ENCODE peak calls at places on chromosomes 13 and 19, in six cellular contexts. Y is RWPE2, S is SK-N-SH, K is ascending aorta, V is AG09309, L is astrocyte of the cerebellum. D is an unnamed sample.

GRCh38 chr13:78758549-78758948 is 99.6 kb upstream of the OBI1 start:
- DNase-seq in S (no peak), Y (no peak), K (no peak), V (no peak), L (no peak), D (no peak)

GRCh38 chr13:38759390-38759789 is 72.5 kb downstream of the FREM2 start:
- DNase-seq in S (no peak), L (no peak), K (no peak), V (no peak), Y (no peak), D (no peak)

GRCh38 chr19:8569066-8569761 is 8.0 kb downstream of the MYO1F start:
- DNase-seq in K (peak; percentile 41), S (no peak), Y (no peak), L (peak; percentile 85), V (peak; percentile 90), D (peak; percentile 84)

GRCh38 chr19:52190679-52191293 is 934 bp downstream of the PPP2R1A start:
- DNase-seq in L (peak; percentile 15), S (peak; percentile 56), Y (no peak), V (no peak), K (no peak), D (no peak)

GRCh38 chr19:13163609-13164364 is 13.6 kb downstream of the IER2 start:
- DNase-seq in V (no peak), S (peak; percentile 94), L (no peak), Y (peak; percentile 87), K (peak; percentile 55), D (peak; percentile 41)

GRCh38 chr19:42075616-42076374 is at the start of gene ZNF574:
- DNase-seq in K (peak; percentile 96), Y (peak; percentile 99), L (peak; percentile 99), S (peak; percentile 97), V (peak; percentile 97), D (peak; percentile 99)

GRCh38 chr19:18605546-18606280 is 886 bp downstream of the CRLF1 start:
- DNase-seq in L (no peak), V (no peak), K (no peak), S (peak; percentile 49), Y (peak; percentile 55), D (peak; percentile 49)

GRCh38 chr19:4401482-4402170 is 814 bp upstream of the CHAF1A start:
- DNase-seq in V (no peak), Y (no peak), K (no peak), L (no peak), S (no peak), D (no peak)

GRCh38 chr13:39051157-39051556 is 12.9 kb downstream of the NHLRC3 start:
- DNase-seq in Y (no peak), S (peak; percentile 21), L (peak; percentile 36), V (peak; percentile 8), K (no peak), D (peak; percentile 17)

GRCh38 chr13:92164822-92165221 is 766.4 kb downstream of the GPC5 start:
- DNase-seq in L (no peak), Y (no peak), S (no peak), K (no peak), V (no peak), D (no peak)

GRCh38 chr13:27258637-27259377 is 7.4 kb downstream of the RPL21 start:
- DNase-seq in V (no peak), S (no peak), Y (no peak), L (no peak), K (no peak), D (no peak)

GRCh38 chr13:110030394-110030928 is 244.1 kb upstream of the IRS2 start:
- DNase-seq in Y (no peak), L (no peak), K (no peak), V (no peak), S (no peak), D (no peak)

GRCh38 chr19:45793178-45793564 is 526 bp upstream of the DMWD start:
- DNase-seq in S (no peak), K (no peak), V (no peak), Y (no peak), L (no peak), D (no peak)

GRCh38 chr19:8577247-8577646 is at the start of gene MYO1F:
- DNase-seq in K (no peak), S (no peak), Y (no peak), L (no peak), V (no peak), D (peak; percentile 76)

GRCh38 chr13:113461022-113461751 is 7.9 kb upstream of the ADPRHL1 start:
- DNase-seq in V (no peak), L (no peak), K (no peak), Y (no peak), S (no peak), D (no peak)

DNA sequence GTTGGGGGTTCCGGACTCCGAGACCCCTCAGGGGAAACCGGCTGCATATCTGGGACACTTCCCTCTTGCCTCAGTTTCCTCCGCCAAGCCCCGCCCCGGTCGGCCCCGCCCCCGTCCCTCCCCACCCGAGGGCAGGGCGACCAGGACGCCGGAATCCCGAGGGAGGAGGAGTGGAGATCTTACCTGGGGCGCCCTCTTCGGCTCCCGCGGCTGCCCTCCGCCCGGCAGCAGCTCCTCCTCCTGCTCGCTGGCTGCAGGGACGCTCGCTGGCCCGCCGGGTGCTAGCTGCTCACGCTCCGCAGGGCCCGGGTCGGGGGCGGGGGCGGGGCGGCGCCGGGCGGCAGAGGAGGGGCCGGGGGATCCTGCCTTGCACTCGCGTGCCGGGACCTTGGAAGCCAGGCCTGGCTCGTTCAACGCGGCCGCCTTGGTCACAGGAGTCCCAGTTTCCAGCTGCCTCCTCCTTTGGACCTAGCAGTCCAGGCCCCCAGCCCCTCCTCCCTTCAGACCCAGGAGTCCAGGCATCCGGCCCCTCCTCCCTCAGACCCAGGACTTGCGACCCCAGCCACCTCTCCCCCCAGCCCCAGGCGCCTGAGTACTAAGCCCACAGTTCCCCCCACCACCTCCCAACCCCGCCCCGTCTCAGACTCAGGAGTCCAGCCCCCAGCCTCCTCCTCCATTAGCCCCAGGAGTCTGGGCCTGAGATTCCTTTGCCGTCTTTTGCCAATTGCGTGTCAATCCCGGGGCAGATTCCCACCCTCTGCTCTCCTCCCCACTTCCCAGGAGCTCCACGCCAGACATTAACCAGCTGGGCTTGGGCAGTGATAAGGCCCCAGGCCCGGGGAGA is at the start of gene NTF4:
- DNase-seq in S (peak; percentile 88), V (no peak), Y (peak; percentile 70), L (no peak), K (no peak), D (peak; percentile 49)
- TF ChIP-seq CTCF in S (no peak), V (no peak), Y (peak; percentile 18), L (no peak), K (no peak), D (no peak)

GRCh38 chr19:10419646-10420443 is 493 bp upstream of the PDE4A start:
- DNase-seq in L (no peak), K (no peak), Y (no peak), V (no peak), S (peak; percentile 62), D (peak; percentile 84)

GRCh38 chr19:10421240-10421948 is 1.1 kb downstream of the PDE4A start:
- DNase-seq in L (no peak), K (no peak), Y (no peak), S (no peak), V (no peak), D (peak; percentile 55)

GRCh38 chr19:10419200-10419645 is 1.1 kb upstream of the PDE4A start:
- DNase-seq in Y (no peak), S (peak; percentile 51), K (no peak), V (no peak), L (no peak), D (no peak)

GRCh38 chr19:10421981-10422461 is 1.7 kb downstream of the PDE4A start:
- DNase-seq in L (no peak), Y (no peak), V (no peak), K (no peak), S (no peak), D (peak; percentile 21)

DNA sequence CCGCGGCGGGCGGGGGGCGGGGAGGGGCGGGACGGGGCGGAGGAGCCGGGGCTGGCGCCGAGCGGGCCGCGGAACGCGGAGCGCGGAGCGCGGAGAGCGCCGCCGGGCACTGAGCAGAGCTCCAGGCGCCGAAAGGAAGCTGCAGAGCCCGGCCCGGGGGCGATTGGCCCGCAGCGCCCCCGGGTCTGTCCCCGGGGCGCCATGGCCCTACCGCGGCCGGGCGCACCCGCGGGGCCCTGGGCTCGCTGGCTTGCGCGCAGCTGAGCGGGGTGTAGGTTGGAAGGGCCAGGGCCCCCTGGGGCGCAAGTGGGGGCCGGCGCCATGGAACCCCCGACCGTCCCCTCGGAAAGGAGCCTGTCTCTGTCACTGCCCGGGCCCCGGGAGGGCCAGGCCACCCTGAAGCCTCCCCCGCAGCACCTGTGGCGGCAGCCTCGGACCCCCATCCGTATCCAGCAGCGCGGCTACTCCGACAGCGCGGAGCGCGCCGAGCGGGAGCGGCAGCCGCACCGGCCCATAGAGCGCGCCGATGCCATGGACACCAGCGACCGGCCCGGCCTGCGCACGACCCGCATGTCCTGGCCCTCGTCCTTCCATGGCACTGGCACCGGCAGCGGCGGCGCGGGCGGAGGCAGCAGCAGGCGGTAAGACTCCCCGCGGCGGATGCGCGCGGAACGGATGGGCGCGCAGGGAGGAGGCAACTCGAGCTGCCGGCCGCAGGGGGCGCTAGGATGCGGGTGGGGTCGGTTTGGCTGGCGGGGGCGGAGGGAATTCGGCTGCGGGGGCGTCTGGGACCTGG is at the start of gene PDE4A:
- DNase-seq in K (no peak), L (no peak), S (peak; percentile 73), Y (no peak), V (no peak), D (peak; percentile 71)
- TF ChIP-seq CTCF in K (no peak), L (no peak), S (peak; percentile 63), Y (peak; percentile 30), V (peak; percentile 50), D (peak; percentile 75)

GRCh38 chr13:43304449-43304848 is 281.1 kb downstream of the DNAJC15 start:
- DNase-seq in L (no peak), S (no peak), V (no peak), Y (no peak), K (no peak), D (no peak)

GRCh38 chr13:43301341-43301969 is 278.1 kb downstream of the DNAJC15 start:
- DNase-seq in Y (no peak), S (no peak), L (no peak), K (no peak), V (no peak), D (no peak)

GRCh38 chr13:43305416-43305815 is 282.0 kb downstream of the DNAJC15 start:
- DNase-seq in L (no peak), S (no peak), K (no peak), V (no peak), Y (no peak), D (no peak)

GRCh38 chr13:43304945-43305344 is 281.6 kb downstream of the DNAJC15 start:
- DNase-seq in L (no peak), S (peak; percentile 18), K (no peak), Y (no peak), V (no peak), D (no peak)

GRCh38 chr13:43303040-43303729 is 279.8 kb downstream of the DNAJC15 start:
- DNase-seq in L (peak; percentile 52), S (peak; percentile 79), V (no peak), K (no peak), Y (no peak), D (peak; percentile 19)
- TF ChIP-seq CTCF in L (peak; percentile 64), S (peak; percentile 64), V (peak; percentile 47), K (peak; percentile 53), Y (peak; percentile 23), D (peak; percentile 43)

DNA sequence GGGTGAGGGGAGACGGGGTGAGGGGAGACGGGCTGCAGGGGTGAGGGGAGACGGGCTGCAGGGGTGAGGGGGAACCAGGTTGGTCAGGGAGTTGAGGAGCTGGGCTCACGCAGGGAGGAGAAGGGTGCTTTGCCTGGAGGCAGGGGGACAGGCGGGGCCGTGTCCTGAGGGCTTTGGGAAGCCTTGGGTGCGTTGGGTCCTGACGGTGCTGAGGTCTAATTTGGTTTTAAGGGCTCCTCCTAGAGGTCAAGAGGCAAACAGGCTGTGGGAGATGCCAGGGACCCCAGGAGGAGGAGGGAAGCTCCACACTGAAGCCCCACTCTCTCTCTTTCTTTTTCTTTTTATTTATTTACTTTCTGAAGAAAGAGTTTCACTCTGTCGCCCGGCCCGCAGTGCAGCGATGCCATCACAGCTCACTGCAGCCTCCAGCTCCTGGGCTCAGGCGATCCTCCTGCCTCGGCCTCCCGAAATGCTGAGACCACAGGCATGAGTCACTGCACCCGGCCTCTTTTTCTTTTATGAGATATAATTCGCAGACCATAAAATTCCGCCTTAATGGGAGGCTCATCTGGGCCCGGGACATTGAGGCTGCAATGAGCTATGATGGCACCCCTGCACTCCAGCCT is 9.3 kb upstream of the MISP start:
- DNase-seq in V (no peak), Y (no peak), L (no peak), S (peak; percentile 71), K (no peak), D (no peak)
- TF ChIP-seq CTCF in V (no peak), Y (no peak), L (peak; percentile 28), S (peak; percentile 21), K (no peak), D (no peak)